ENCODE peak calls at places on chromosomes 5 and 9, in five cellular contexts. K is fibroblast of pulmonary artery, W is uterus, Q is BJ, Y is transverse colon. J is an unnamed sample.

GRCh38 chr5:134177197-134178171 is 734 bp upstream of the SKP1 start:
- DNase-seq in Q (no peak), W (peak; percentile 39), Y (peak; percentile 89), K (peak; percentile 82), J (peak; percentile 85)

GRCh38 chr5:81820315-81820636 is 69.4 kb upstream of the SSBP2 start:
- DNase-seq in K (no peak), Q (no peak), W (no peak), Y (no peak), J (no peak)

GRCh38 chr9:88085481-88085880 is 52.8 kb downstream of the SPATA31C2 start:
- DNase-seq in Q (no peak), Y (no peak), K (no peak), W (no peak), J (no peak)

GRCh38 chr5:165334186-165334585 is 1828.8 kb downstream of the MAT2B start:
- DNase-seq in Q (no peak), Y (no peak), W (no peak), K (no peak), J (no peak)

GRCh38 chr5:87300744-87301143 is 33.1 kb downstream of the RASA1 start:
- DNase-seq in Y (no peak), W (no peak), Q (peak; percentile 66), K (peak; percentile 84), J (peak; percentile 95)

GRCh38 chr5:171579162-171579561 is 159.7 kb downstream of the FGF18 start:
- DNase-seq in Q (no peak), K (no peak), W (peak; percentile 81), Y (no peak), J (no peak)

GRCh38 chr9:76644171-76644570 is 120.1 kb upstream of the PCA3 start:
- DNase-seq in W (no peak), K (no peak), Q (no peak), Y (no peak), J (no peak)

GRCh38 chr5:179313849-179314521 is 31.3 kb downstream of the ADAMTS2 start:
- DNase-seq in W (peak; percentile 96), Y (peak; percentile 57), Q (peak; percentile 90), K (peak; percentile 95), J (peak; percentile 96)

GRCh38 chr5:68805427-68805826 is 288.4 kb upstream of the SLC30A5 start:
- DNase-seq in K (no peak), Q (no peak), W (no peak), Y (no peak), J (no peak)

GRCh38 chr9:113219972-113220371 is 1.1 kb downstream of the FKBP15 start:
- DNase-seq in Q (peak; percentile 68), K (no peak), Y (no peak), W (no peak), J (peak; percentile 57)

GRCh38 chr5:76657683-76658311 is 34.6 kb upstream of the F2RL2 start:
- DNase-seq in K (peak; percentile 54), Y (no peak), Q (no peak), W (no peak), J (peak; percentile 79)

GRCh38 chr9:91044354-91044753 is 242.7 kb downstream of the SYK start:
- DNase-seq in W (peak; percentile 24), K (no peak), Q (no peak), Y (no peak), J (no peak)

GRCh38 chr9:132005896-132006295 is 73.8 kb downstream of the MED27 start:
- DNase-seq in W (no peak), Q (no peak), Y (no peak), K (peak; percentile 38), J (peak; percentile 40)

GRCh38 chr9:108535526-108535925 is 320.3 kb downstream of the ACTL7B start:
- DNase-seq in Q (no peak), Y (peak; percentile 24), K (peak; percentile 39), W (no peak), J (peak; percentile 51)
- TF ChIP-seq CTCF in Q (peak; percentile 24), Y (peak; percentile 33), K (peak; percentile 51), W (peak; percentile 35), J (peak; percentile 40)

GRCh38 chr5:39201795-39202593 is 17.4 kb downstream of the FYB1 start:
- DNase-seq in W (no peak), Y (no peak), Q (no peak), K (no peak), J (no peak)

GRCh38 chr5:39203291-39203922 is 16.0 kb downstream of the FYB1 start:
- DNase-seq in W (no peak), K (no peak), Q (no peak), Y (no peak), J (no peak)

GRCh38 chr5:39205550-39205949 is 13.8 kb downstream of the FYB1 start:
- DNase-seq in K (no peak), Q (no peak), Y (no peak), W (no peak), J (no peak)

GRCh38 chr5:39202594-39203290 is 16.6 kb downstream of the FYB1 start:
- DNase-seq in K (no peak), Q (no peak), Y (no peak), W (no peak), J (no peak)

DNA sequence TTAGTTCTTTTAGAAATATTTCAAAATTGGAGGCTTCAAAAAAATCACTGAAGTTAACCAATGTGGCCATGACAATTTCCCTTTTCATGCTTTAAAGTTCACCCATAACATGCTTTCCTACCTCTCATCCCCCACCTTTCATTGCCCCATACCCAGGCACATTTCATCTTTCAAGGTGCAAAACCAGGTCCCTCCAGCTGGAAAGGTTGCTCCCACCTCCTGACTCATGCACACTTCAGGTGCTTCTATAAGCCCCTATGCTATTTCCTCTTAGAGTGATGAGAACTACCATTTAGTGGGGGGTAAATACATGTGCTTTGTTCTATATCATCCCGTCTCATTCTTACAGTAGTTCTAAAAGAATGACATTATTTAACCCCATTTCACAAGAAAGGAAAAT is 15.4 kb downstream of the FYB1 start:
- DNase-seq in W (no peak), Q (no peak), Y (no peak), K (no peak), J (no peak)
- H3K4me3 ChIP-seq in W (no peak overlapping the region), Q (no peak overlapping the region), Y (no peak overlapping the region), K (no peak overlapping the region), J (no peak overlapping the region)

DNA sequence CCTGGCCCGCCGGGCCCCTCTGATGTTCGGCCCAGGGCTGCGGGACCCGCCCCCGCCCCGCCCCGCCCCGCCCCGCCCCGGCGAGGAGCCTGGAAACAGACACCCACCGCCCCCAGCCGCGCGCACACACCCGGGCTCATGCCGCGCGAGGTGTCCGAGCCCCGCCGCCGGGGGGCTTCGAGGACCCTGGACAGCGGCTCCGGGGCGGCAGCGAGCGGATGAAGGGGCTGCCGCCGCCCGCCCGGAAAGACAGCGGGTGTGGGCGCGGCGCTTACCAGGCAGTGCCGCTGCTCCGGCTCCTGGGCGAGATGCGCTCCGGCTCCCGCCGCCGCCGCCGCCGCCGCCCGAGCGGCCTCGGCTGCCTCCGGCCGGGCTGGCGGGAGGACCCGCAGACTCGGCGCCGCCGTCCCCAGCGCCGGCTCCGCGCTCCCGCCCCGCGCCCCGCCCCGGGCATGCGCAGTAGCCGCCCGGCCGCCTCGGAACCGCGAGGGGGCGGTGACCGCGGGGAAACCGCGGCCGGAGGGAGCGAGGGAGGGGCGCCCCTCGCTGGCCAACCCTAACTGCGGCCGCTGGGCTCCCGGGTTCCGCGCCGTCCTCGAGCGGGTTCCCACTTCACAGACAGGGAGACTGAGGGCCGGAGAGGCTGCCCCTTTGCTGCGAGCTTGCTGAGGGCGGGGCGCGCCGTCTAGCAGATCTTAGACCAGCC is at the start of gene GPRIN1:
- DNase-seq in W (no peak), Q (no peak), K (peak; percentile 52), Y (peak; percentile 44), J (peak; percentile 44)
- TF ChIP-seq CTCF in W (no peak), Q (peak; percentile 26), K (no peak), Y (peak; percentile 19), J (no peak)

GRCh38 chr5:148381906-148382305 is 1.9 kb upstream of the FBXO38 start:
- DNase-seq in Y (no peak), W (no peak), Q (no peak), K (no peak), J (no peak)
- H3K4me3 ChIP-seq in Y (no peak overlapping the region), W (no peak overlapping the region), Q (no peak overlapping the region), K (no peak overlapping the region), J (no peak overlapping the region)

GRCh38 chr5:158068964-158069363 is 210.0 kb upstream of the CLINT1 start:
- DNase-seq in Y (no peak), W (no peak), Q (no peak), K (no peak), J (no peak)
- TF ChIP-seq CTCF in Y (no peak), W (no peak), Q (no peak), K (no peak), J (no peak)

GRCh38 chr5:2399804-2400203 is 351.7 kb downstream of the IRX2 start:
- DNase-seq in Q (no peak), K (no peak), Y (no peak), W (no peak), J (no peak)
- H3K4me3 ChIP-seq in Q (no peak overlapping the region), K (no peak overlapping the region), Y (no peak overlapping the region), W (no peak overlapping the region), J (no peak overlapping the region)

GRCh38 chr5:153783278-153783677 is 255.4 kb downstream of the FAM114A2 start:
- DNase-seq in Y (no peak), W (no peak), K (no peak), Q (no peak), J (no peak)

GRCh38 chr5:153784277-153784676 is 254.4 kb downstream of the FAM114A2 start:
- DNase-seq in K (no peak), Q (no peak), Y (no peak), W (no peak), J (peak; percentile 40)

GRCh38 chr5:153781325-153781724 is 257.4 kb downstream of the FAM114A2 start:
- DNase-seq in W (no peak), Q (no peak), Y (no peak), K (no peak), J (no peak)

GRCh38 chr5:153780876-153781275 is 257.8 kb downstream of the FAM114A2 start:
- DNase-seq in Q (no peak), K (no peak), Y (no peak), W (no peak), J (no peak)

GRCh38 chr5:153782589-153783238 is 256.0 kb downstream of the FAM114A2 start:
- DNase-seq in Y (no peak), W (no peak), Q (no peak), K (peak; percentile 53), J (peak; percentile 55)
- TF ChIP-seq CTCF in Y (no peak), W (no peak), Q (no peak), K (peak; percentile 18), J (peak; percentile 14)

J was measured in cardiac fibroblast.